ENCODE peak calls at places on chromosomes 3 and 15, in eight cellular contexts. A is dorsolateral prefrontal cortex, P is right lobe of liver, K is ovary, R is body of pancreas, W is SJCRH30, B is pancreas, H is upper lobe of right lung. N is an unnamed sample. For H3K27me3, the result is how much of the 10 kb centered on the place peaks cover.

GRCh38 chr3:12990781-12991480 is 82.3 kb downstream of the IQSEC1 start:
- DNase-seq in P (no peak), B (no peak), R (no peak), W (peak), K (no peak), H (no peak), A (no peak), N (peak)

GRCh38 chr3:121243208-121243607 is 302.6 kb downstream of the POLQ start:
- DNase-seq in A (no peak), R (no peak), W (no peak), H (no peak), P (no peak), B (no peak), K (no peak), N (no peak)

GRCh38 chr15:84023636-84024035 is 211.9 kb upstream of the GOLGA6L4 start:
- DNase-seq in R (peak), P (no peak), K (peak), H (no peak), B (no peak), W (peak), A (no peak), N (no peak)

GRCh38 chr3:66053009-66053782 is 14.5 kb upstream of the MAGI1 start:
- DNase-seq in A (no peak), K (peak), W (no peak), H (no peak), B (peak), R (peak), P (peak), N (no peak)

GRCh38 chr15:71443538-71443937 is 328.3 kb downstream of the THSD4 start:
- DNase-seq in W (peak), H (peak), B (peak), K (peak), R (peak), A (peak), P (peak), N (no peak)

GRCh38 chr3:113794526-113794925 is 44.1 kb upstream of the GRAMD1C start:
- DNase-seq in H (no peak), R (no peak), B (no peak), P (no peak), K (no peak), A (no peak), W (no peak), N (no peak)

GRCh38 chr3:184155644-184156521 is 706 bp downstream of the DVL3 start:
- DNase-seq in R (peak), P (peak), H (peak), B (no peak), K (peak), A (no peak), W (peak), N (peak)

GRCh38 chr3:127988770-127989518 is 63.3 kb upstream of the SEC61A1 start:
- DNase-seq in W (no peak), B (no peak), R (no peak), A (no peak), H (no peak), K (no peak), P (no peak), N (no peak)

DNA sequence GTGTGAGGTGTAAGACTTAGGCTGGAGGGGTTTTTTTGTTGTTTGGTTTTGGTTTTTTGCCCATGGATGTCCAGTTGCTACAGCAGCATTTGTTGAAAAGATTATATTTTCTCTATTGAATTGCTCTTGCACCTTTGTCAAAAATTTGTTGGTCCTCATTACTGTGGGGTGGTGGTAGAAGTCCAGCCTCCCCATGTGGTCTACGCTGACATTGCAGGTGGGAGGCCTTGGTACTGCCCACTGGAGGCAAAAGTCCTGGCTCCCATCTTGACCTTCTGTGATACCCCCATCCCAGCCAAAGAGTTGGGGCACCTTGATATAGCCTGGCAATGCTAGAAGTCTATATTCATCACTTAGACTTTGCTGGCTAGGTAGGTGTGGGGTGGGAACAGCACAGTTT is 5.4 kb upstream of the RAB6B start:
- DNase-seq in R (no peak), H (no peak), P (no peak), K (no peak), B (no peak), A (no peak), W (no peak), N (no peak)
- H3K27me3 ChIP-seq in R (under half), H (under half), P (under half), K (under half), B (under half), A (under half), W (under half), N (under half)

GRCh38 chr3:134407247-134407640 is 33.0 kb upstream of the AMOTL2 start:
- DNase-seq in W (no peak), A (no peak), B (no peak), K (no peak), R (no peak), H (no peak), P (no peak), N (peak)

GRCh38 chr3:134404366-134404885 is 30.2 kb upstream of the AMOTL2 start:
- DNase-seq in H (no peak), K (no peak), B (no peak), W (no peak), P (no peak), A (no peak), R (no peak), N (no peak)

GRCh38 chr3:134409041-134409440 is 34.8 kb upstream of the AMOTL2 start:
- DNase-seq in H (no peak), K (no peak), R (no peak), A (no peak), W (no peak), B (no peak), P (no peak), N (no peak)

GRCh38 chr3:134406331-134407246 is 32.3 kb upstream of the AMOTL2 start:
- DNase-seq in K (peak), A (peak), B (peak), P (peak), W (peak), R (peak), H (peak), N (no peak)
- H3K4me3 ChIP-seq in K (peak), A (peak), B (peak), P (peak), W (peak), R (no peak), H (peak), N (peak)

GRCh38 chr15:41006479-41006878 is 53.2 kb downstream of the CHAC1 start:
- DNase-seq in B (no peak), R (no peak), P (no peak), W (no peak), A (no peak), H (no peak), K (no peak), N (no peak)
- H3K27ac ChIP-seq in B (no peak), R (no peak), P (no peak), W (no peak), A (no peak), H (no peak), K (no peak), N (no peak)

GRCh38 chr3:129608087-129608935 is 1.8 kb upstream of the PLXND1 start:
- DNase-seq in K (no peak), R (no peak), B (no peak), A (peak), P (no peak), W (peak), H (no peak), N (peak)

GRCh38 chr3:129606522-129607390 is at the start of gene PLXND1:
- DNase-seq in H (peak), P (peak), R (peak), W (peak), B (peak), A (peak), K (peak), N (peak)

GRCh38 chr3:129605593-129606521 is 619 bp downstream of the PLXND1 start:
- DNase-seq in P (peak), B (peak), K (peak), H (peak), R (peak), A (no peak), W (peak), N (peak)

GRCh38 chr3:129608936-129609590 is 2.6 kb upstream of the PLXND1 start:
- DNase-seq in P (no peak), R (no peak), W (no peak), K (no peak), A (no peak), B (no peak), H (no peak), N (no peak)

GRCh38 chr3:129607391-129608068 is 1.1 kb upstream of the PLXND1 start:
- DNase-seq in B (no peak), H (no peak), W (no peak), R (no peak), K (no peak), P (no peak), A (no peak), N (peak)
- H3K27me3 ChIP-seq in B (under half), H (under half), W (under half), R (under half), K (under half), P (under half), A (under half), N (under half)

GRCh38 chr15:56464893-56465520 is at the start of gene MNS1:
- DNase-seq in B (peak), W (peak), P (peak), A (peak), R (peak), K (peak), H (peak), N (peak)
- H3K4me3 ChIP-seq in B (peak), W (peak), P (peak), A (peak), R (no peak), K (peak), H (peak), N (peak)

DNA sequence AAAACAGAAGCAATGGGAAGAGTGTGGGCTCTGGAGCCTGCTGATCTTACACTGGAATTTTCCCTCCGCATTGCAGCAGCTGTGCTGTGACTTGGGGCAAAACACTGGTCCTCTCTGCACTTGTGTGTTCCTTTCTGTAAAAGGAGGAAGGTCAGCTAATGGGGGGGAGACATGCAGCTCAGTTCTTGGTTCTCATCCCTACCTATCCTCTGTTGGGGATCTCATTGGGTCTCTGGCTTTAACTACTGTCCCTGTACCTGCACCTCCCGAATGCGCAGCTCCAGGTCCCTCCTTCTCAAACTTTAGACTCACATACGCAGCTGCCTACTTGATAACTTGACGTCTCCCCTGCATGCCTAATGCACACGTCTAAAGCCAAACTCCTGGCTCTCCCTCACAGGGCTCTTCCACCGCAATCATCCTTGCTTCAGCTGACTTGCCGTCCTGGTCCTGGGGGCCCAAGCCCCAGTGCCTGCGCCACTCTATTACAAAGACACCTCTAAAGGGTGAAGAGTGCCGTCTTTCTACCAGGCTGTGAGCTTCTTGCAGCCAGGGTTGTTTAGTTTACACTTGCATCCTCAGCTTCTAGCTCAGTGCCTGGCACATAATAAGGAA is 5.9 kb upstream of the TMEM44 start:
- DNase-seq in B (no peak), H (no peak), P (no peak), R (no peak), K (no peak), A (no peak), W (no peak), N (no peak)
- H3K27ac ChIP-seq in B (no peak), H (peak), P (no peak), R (no peak), K (no peak), A (peak), W (no peak), N (peak)

N was measured in osteoblast.